ENCODE peak calls at places on chromosomes 5 and 9, in six cellular contexts. F is CD8-positive, alpha-beta memory T cell; D is hepatocyte; H is left colon; P is fibroblast of lung; J is lung. I is an unnamed sample.

GRCh38 chr5:138346889-138347288 is 5.6 kb upstream of the KDM3B start:
- DNase-seq in J (no peak), D (no peak), F (no peak), P (no peak), H (no peak), I (no peak)

GRCh38 chr9:28073278-28073677 is 500.0 kb upstream of the C9orf72 start:
- DNase-seq in P (peak; percentile 16), F (no peak), H (peak; percentile 35), J (no peak), D (peak; percentile 78), I (no peak)

GRCh38 chr9:133703571-133704399 is 34.4 kb downstream of the SARDH start:
- DNase-seq in F (peak; percentile 43), D (no peak), H (no peak), P (no peak), J (no peak), I (peak; percentile 73)

GRCh38 chr9:113626735-113627495 is 163.4 kb downstream of the RGS3 start:
- DNase-seq in D (no peak), P (no peak), H (no peak), J (no peak), F (no peak), I (no peak)

GRCh38 chr9:123448247-123448646 is 92.2 kb downstream of the CRB2 start:
- DNase-seq in F (no peak), H (no peak), J (no peak), P (no peak), D (no peak), I (no peak)

GRCh38 chr9:29816954-29817703 is 2243.8 kb upstream of the C9orf72 start:
- DNase-seq in D (no peak), P (no peak), J (no peak), F (no peak), H (no peak), I (no peak)

GRCh38 chr5:167688731-167689130 is 602.7 kb upstream of the WWC1 start:
- DNase-seq in H (no peak), D (no peak), F (no peak), J (no peak), P (peak; percentile 68), I (peak; percentile 57)

GRCh38 chr9:86321373-86321772 is 32.8 kb downstream of the TUT7 start:
- DNase-seq in H (no peak), D (peak; percentile 34), P (peak; percentile 90), J (no peak), F (no peak), I (no peak)

GRCh38 chr9:93864029-93864428 is 91.1 kb downstream of the BARX1 start:
- DNase-seq in J (no peak), P (no peak), H (no peak), F (no peak), D (peak; percentile 51), I (no peak)

GRCh38 chr5:138649316-138649720 is 74.1 kb upstream of the HSPA9 start:
- DNase-seq in F (no peak), P (no peak), H (no peak), J (no peak), D (no peak), I (no peak)